ENCODE peak calls at places on chromosomes 3 and 15, in ten cellular contexts. One of them, this sample, is unnamed.

GRCh38 chr3:182389041-182389815 is 404.1 kb upstream of the ATP11B start:
- DNase-seq in GM06990: no peak
- DNase-seq in suprapubic skin: no peak
- DNase-seq in GM23248: no peak
- DNase-seq in aorta: no peak
- DNase-seq in astrocyte of the cerebellum: peak
- DNase-seq in HFF-Myc: no peak
- DNase-seq in Peyer's patch: no peak
- DNase-seq in ovary: no peak
- DNase-seq in A549: no peak
- DNase-seq in this sample: no peak

GRCh38 chr3:151439652-151440125 is 21.2 kb downstream of the IGSF10 start:
- DNase-seq in Peyer's patch: no peak
- DNase-seq in GM06990: no peak
- DNase-seq in HFF-Myc: peak
- DNase-seq in A549: peak
- DNase-seq in ovary: no peak
- DNase-seq in aorta: no peak
- DNase-seq in suprapubic skin: no peak
- DNase-seq in astrocyte of the cerebellum: peak
- DNase-seq in GM23248: peak
- DNase-seq in this sample: peak

GRCh38 chr15:101502572-101503295 is 13.2 kb upstream of the PCSK6 start:
- DNase-seq in astrocyte of the cerebellum: no peak
- DNase-seq in Peyer's patch: no peak
- DNase-seq in suprapubic skin: no peak
- DNase-seq in A549: no peak
- DNase-seq in HFF-Myc: no peak
- DNase-seq in ovary: no peak
- DNase-seq in aorta: no peak
- DNase-seq in GM23248: no peak
- DNase-seq in GM06990: no peak
- DNase-seq in this sample: no peak

GRCh38 chr3:177905895-177906511 is 630.2 kb upstream of the KCNMB2 start:
- DNase-seq in aorta: no peak
- DNase-seq in GM06990: no peak
- DNase-seq in ovary: no peak
- DNase-seq in suprapubic skin: no peak
- DNase-seq in HFF-Myc: no peak
- DNase-seq in Peyer's patch: no peak
- DNase-seq in astrocyte of the cerebellum: peak
- DNase-seq in GM23248: peak
- DNase-seq in A549: peak
- DNase-seq in this sample: peak

GRCh38 chr3:179196098-179196497 is 47.9 kb downstream of the PIK3CA start:
- DNase-seq in GM06990: peak
- DNase-seq in A549: no peak
- DNase-seq in ovary: no peak
- DNase-seq in suprapubic skin: no peak
- DNase-seq in HFF-Myc: no peak
- DNase-seq in aorta: no peak
- DNase-seq in Peyer's patch: no peak
- DNase-seq in GM23248: peak
- DNase-seq in astrocyte of the cerebellum: peak
- DNase-seq in this sample: peak

GRCh38 chr15:73326157-73326556 is 42.6 kb downstream of the HCN4 start:
- DNase-seq in GM06990: no peak
- DNase-seq in ovary: no peak
- DNase-seq in suprapubic skin: peak
- DNase-seq in astrocyte of the cerebellum: no peak
- DNase-seq in HFF-Myc: no peak
- DNase-seq in aorta: peak
- DNase-seq in Peyer's patch: no peak
- DNase-seq in GM23248: no peak
- DNase-seq in A549: no peak
- DNase-seq in this sample: no peak

GRCh38 chr3:42122261-42123011 is 31.3 kb downstream of the TRAK1 start:
- DNase-seq in HFF-Myc: no peak
- DNase-seq in aorta: no peak
- DNase-seq in ovary: no peak
- DNase-seq in GM06990: no peak
- DNase-seq in Peyer's patch: no peak
- DNase-seq in GM23248: peak
- DNase-seq in astrocyte of the cerebellum: no peak
- DNase-seq in suprapubic skin: no peak
- DNase-seq in A549: no peak
- DNase-seq in this sample: no peak

GRCh38 chr15:69031013-69032001 is 16.8 kb downstream of the NOX5 start:
- DNase-seq in GM23248: peak
- DNase-seq in ovary: peak
- DNase-seq in A549: peak
- DNase-seq in HFF-Myc: no peak
- DNase-seq in GM06990: peak
- DNase-seq in suprapubic skin: no peak
- DNase-seq in Peyer's patch: peak
- DNase-seq in astrocyte of the cerebellum: no peak
- DNase-seq in aorta: no peak
- DNase-seq in this sample: peak

GRCh38 chr3:178500631-178501030 is 35.6 kb upstream of the KCNMB2 start:
- DNase-seq in ovary: no peak
- DNase-seq in GM23248: peak
- DNase-seq in HFF-Myc: no peak
- DNase-seq in suprapubic skin: no peak
- DNase-seq in A549: no peak
- DNase-seq in astrocyte of the cerebellum: no peak
- DNase-seq in aorta: no peak
- DNase-seq in Peyer's patch: no peak
- DNase-seq in GM06990: no peak
- DNase-seq in this sample: no peak

GRCh38 chr15:39581501-39582285 is 814 bp downstream of the THBS1 start:
- DNase-seq in astrocyte of the cerebellum: no peak
- DNase-seq in suprapubic skin: no peak
- DNase-seq in A549: peak
- DNase-seq in GM06990: no peak
- DNase-seq in HFF-Myc: peak
- DNase-seq in GM23248: peak
- DNase-seq in ovary: peak
- DNase-seq in Peyer's patch: peak
- DNase-seq in aorta: peak
- DNase-seq in this sample: peak
- H3K4me3 ChIP-seq in astrocyte of the cerebellum: peak
- H3K4me3 ChIP-seq in suprapubic skin: peak
- H3K4me3 ChIP-seq in A549: peak
- H3K4me3 ChIP-seq in GM06990: no peak
- H3K4me3 ChIP-seq in HFF-Myc: peak
- H3K4me3 ChIP-seq in GM23248: peak
- H3K4me3 ChIP-seq in ovary: peak
- H3K4me3 ChIP-seq in Peyer's patch: peak
- H3K4me3 ChIP-seq in aorta: no peak
- H3K4me3 ChIP-seq in this sample: peak

GRCh38 chr15:41501961-41502786 is 8.5 kb downstream of the ITPKA start:
- DNase-seq in ovary: no peak
- DNase-seq in suprapubic skin: no peak
- DNase-seq in HFF-Myc: no peak
- DNase-seq in GM23248: peak
- DNase-seq in aorta: no peak
- DNase-seq in Peyer's patch: no peak
- DNase-seq in astrocyte of the cerebellum: no peak
- DNase-seq in GM06990: no peak
- DNase-seq in A549: no peak
- DNase-seq in this sample: peak

GRCh38 chr15:41503669-41504010 is 10.0 kb downstream of the ITPKA start:
- DNase-seq in HFF-Myc: no peak
- DNase-seq in GM23248: no peak
- DNase-seq in astrocyte of the cerebellum: no peak
- DNase-seq in aorta: no peak
- DNase-seq in ovary: no peak
- DNase-seq in GM06990: no peak
- DNase-seq in Peyer's patch: no peak
- DNase-seq in A549: no peak
- DNase-seq in suprapubic skin: no peak
- DNase-seq in this sample: no peak

GRCh38 chr15:41501191-41501917 is 7.7 kb downstream of the ITPKA start:
- DNase-seq in astrocyte of the cerebellum: no peak
- DNase-seq in A549: no peak
- DNase-seq in aorta: no peak
- DNase-seq in suprapubic skin: no peak
- DNase-seq in GM23248: peak
- DNase-seq in GM06990: peak
- DNase-seq in HFF-Myc: no peak
- DNase-seq in Peyer's patch: no peak
- DNase-seq in ovary: no peak
- DNase-seq in this sample: no peak

GRCh38 chr15:41504751-41505492 is 8.7 kb downstream of the LTK start:
- DNase-seq in aorta: no peak
- DNase-seq in suprapubic skin: no peak
- DNase-seq in HFF-Myc: no peak
- DNase-seq in GM06990: no peak
- DNase-seq in GM23248: no peak
- DNase-seq in Peyer's patch: no peak
- DNase-seq in astrocyte of the cerebellum: no peak
- DNase-seq in A549: no peak
- DNase-seq in ovary: no peak
- DNase-seq in this sample: no peak

DNA sequence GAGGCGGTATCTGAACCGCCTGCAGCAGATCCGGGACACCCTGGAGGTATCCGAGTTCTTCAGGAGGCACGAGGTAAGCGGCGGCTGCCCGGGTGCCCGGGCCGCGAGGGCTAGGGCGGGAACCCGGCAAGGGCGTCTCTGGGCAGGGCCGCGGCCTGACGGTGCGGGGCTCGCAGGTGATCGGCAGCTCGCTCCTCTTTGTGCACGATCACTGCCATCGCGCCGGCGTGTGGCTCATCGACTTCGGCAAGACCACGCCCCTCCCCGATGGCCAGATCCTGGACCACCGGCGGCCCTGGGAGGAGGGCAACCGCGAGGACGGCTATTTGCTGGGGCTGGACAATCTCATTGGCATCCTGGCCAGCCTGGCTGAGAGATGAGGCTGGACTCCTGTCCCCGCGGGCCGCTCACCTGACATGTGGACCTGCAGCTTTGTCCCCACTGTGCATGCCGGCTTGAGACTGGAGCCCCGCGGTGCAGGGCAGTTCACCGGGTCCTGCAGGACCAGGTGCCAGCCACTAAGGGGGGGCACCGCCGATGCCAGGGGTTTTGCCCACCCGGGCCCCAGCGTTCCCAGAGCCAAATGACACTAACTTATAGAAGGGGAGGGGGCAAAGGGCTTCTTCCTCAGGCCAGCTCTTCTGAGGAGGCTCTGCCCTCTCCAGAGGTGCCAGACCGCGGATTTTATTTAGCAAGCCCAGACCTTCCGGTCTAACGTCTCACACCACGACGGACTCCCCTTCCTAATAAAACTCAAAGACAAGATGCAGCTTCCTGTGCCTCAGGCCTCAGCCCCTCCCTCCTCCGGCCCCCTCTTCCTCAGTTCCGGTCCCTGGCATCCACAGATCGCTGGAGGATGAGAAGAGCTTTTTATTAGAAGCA is 9.4 kb downstream of the ITPKA start:
- DNase-seq in ovary: no peak
- DNase-seq in A549: no peak
- DNase-seq in astrocyte of the cerebellum: no peak
- DNase-seq in suprapubic skin: no peak
- DNase-seq in GM06990: no peak
- DNase-seq in HFF-Myc: no peak
- DNase-seq in Peyer's patch: no peak
- DNase-seq in GM23248: peak
- DNase-seq in aorta: no peak
- DNase-seq in this sample: no peak
- H3K4me3 ChIP-seq in ovary: no peak
- H3K4me3 ChIP-seq in A549: no peak
- H3K4me3 ChIP-seq in astrocyte of the cerebellum: no peak
- H3K4me3 ChIP-seq in suprapubic skin: peak
- H3K4me3 ChIP-seq in GM06990: no peak
- H3K4me3 ChIP-seq in HFF-Myc: no peak
- H3K4me3 ChIP-seq in Peyer's patch: peak
- H3K4me3 ChIP-seq in GM23248: no peak
- H3K4me3 ChIP-seq in aorta: no peak
- H3K4me3 ChIP-seq in this sample: no peak

DNA sequence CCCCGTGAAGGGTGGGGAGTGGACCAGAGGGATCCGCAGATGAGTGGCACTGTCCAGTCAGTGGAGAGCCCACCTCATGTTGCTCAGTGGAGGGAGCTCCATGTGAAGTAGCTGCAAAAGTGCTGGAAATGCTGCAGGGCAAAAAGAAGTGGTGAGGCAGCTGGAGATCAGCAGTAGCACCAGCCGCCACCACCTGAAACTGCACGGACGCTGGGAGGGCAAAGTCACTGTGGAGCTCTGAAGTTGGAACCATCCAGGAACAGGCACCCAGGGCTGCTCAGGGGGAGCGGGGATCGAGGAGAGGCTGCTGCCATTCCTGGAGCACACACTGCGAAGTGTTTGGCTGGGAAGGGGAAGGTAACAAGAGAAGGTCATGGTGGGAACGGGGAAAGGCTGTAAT is 6.4 kb upstream of the ALDH1L1 start:
- DNase-seq in Peyer's patch: no peak
- DNase-seq in ovary: no peak
- DNase-seq in aorta: no peak
- DNase-seq in HFF-Myc: no peak
- DNase-seq in astrocyte of the cerebellum: no peak
- DNase-seq in GM23248: no peak
- DNase-seq in GM06990: no peak
- DNase-seq in A549: no peak
- DNase-seq in suprapubic skin: no peak
- DNase-seq in this sample: no peak
- H3K4me3 ChIP-seq in Peyer's patch: no peak
- H3K4me3 ChIP-seq in ovary: no peak
- H3K4me3 ChIP-seq in aorta: no peak
- H3K4me3 ChIP-seq in HFF-Myc: no peak
- H3K4me3 ChIP-seq in astrocyte of the cerebellum: no peak
- H3K4me3 ChIP-seq in GM23248: no peak
- H3K4me3 ChIP-seq in GM06990: no peak
- H3K4me3 ChIP-seq in A549: no peak
- H3K4me3 ChIP-seq in suprapubic skin: no peak
- H3K4me3 ChIP-seq in this sample: no peak

DNA sequence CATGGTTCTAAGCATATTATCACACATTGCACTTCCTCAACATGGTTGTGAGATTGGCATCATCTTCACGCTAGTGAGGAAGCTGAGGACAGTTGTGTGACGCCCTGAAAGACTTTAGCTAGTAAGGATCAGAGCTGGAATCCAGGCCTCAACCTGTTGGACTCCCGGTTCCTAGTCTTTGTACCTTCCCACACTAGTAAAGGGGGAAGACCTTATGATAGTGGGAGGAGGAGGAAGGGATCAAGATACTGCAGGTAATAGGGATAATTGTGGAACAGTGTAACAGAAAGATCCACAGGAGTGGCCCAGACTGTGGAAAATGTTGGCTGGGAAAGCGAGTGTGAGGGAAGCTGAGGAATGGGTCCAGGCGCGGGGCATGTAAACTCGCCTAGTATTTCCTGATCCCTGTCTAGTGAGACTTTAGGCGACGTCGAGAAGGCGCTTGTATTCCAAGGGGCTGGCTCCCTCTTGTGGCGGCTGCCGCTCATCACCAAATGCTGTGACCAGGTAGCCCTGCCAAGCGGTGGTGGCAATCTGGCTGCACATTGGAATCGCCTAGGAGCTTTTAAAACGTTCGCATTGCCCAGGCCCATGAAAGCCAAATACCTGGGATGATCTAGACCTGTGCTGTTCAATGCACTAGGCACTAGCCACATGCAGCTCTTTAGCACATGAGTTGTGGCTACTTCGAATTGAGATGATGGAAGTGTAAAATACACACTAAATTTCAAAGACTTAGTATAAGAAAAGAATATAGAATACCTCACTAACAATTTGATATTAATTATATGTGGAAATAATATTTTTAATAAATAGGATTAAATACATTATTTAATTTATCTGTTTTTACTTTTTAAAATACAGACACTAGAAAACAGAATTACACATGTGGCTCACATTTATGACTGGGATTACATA is 38.8 kb upstream of the CLDN18 start:
- DNase-seq in suprapubic skin: peak
- DNase-seq in astrocyte of the cerebellum: peak
- DNase-seq in ovary: peak
- DNase-seq in A549: peak
- DNase-seq in GM06990: peak
- DNase-seq in Peyer's patch: peak
- DNase-seq in aorta: peak
- DNase-seq in HFF-Myc: peak
- DNase-seq in GM23248: peak
- DNase-seq in this sample: peak
- H3K4me3 ChIP-seq in suprapubic skin: no peak
- H3K4me3 ChIP-seq in astrocyte of the cerebellum: no peak
- H3K4me3 ChIP-seq in ovary: no peak
- H3K4me3 ChIP-seq in A549: no peak
- H3K4me3 ChIP-seq in GM06990: no peak
- H3K4me3 ChIP-seq in Peyer's patch: no peak
- H3K4me3 ChIP-seq in aorta: no peak
- H3K4me3 ChIP-seq in HFF-Myc: no peak
- H3K4me3 ChIP-seq in GM23248: peak
- H3K4me3 ChIP-seq in this sample: no peak